ENCODE peak calls at places on chromosomes 6 and 20, in four cellular contexts. U is upper lobe of left lung, H is IMR-90, Q is MM.1S. L is an unnamed sample.

GRCh38 chr6:113596907-113597583 is 260.1 kb upstream of the MARCKS start:
- DNase-seq in U (no peak), H (peak; percentile 63), Q (no peak), L (no peak)

GRCh38 chr20:1656844-1657243 is 735 bp downstream of the SIRPG start:
- DNase-seq in U (no peak), H (no peak), Q (no peak), L (no peak)

GRCh38 chr6:36052092-36052491 is 24.5 kb downstream of the MAPK14 start:
- DNase-seq in U (no peak), H (no peak), Q (no peak), L (no peak)

GRCh38 chr20:30499123-30499522 is 758.3 kb upstream of the DEFB115 start:
- DNase-seq in U (no peak), H (no peak), Q (no peak), L (no peak)

GRCh38 chr20:47917549-47918070 is 132.3 kb upstream of the SULF2 start:
- DNase-seq in U (no peak), H (no peak), Q (no peak), L (no peak)

GRCh38 chr20:59835448-59836395 is 97.7 kb downstream of the SYCP2 start:
- DNase-seq in U (peak; percentile 62), H (peak; percentile 5), Q (no peak), L (no peak)

GRCh38 chr6:132669690-132670291 is 10.8 kb upstream of the TAAR1 start:
- DNase-seq in U (no peak), H (peak; percentile 54), Q (peak; percentile 56), L (no peak)

GRCh38 chr6:45586216-45587171 is 208.8 kb upstream of the SUPT3H start:
- DNase-seq in U (no peak), H (no peak), Q (no peak), L (peak; percentile 86)

GRCh38 chr6:35465646-35466045 is 2.6 kb upstream of the RPL10A start:
- DNase-seq in U (no peak), H (no peak), Q (no peak), L (no peak)

GRCh38 chr6:72245565-72245964 is 359.2 kb downstream of the RIMS1 start:
- DNase-seq in U (no peak), H (peak; percentile 3), Q (no peak), L (no peak)

GRCh38 chr20:11682285-11682684 is 235.4 kb upstream of the BTBD3 start:
- DNase-seq in U (no peak), H (no peak), Q (no peak), L (no peak)

GRCh38 chr6:83062225-83062624 is 3.4 kb downstream of the UBE3D start:
- DNase-seq in U (no peak), H (peak; percentile 67), Q (no peak), L (no peak)

GRCh38 chr6:144215402-144215931 is 65.2 kb downstream of the STX11 start:
- DNase-seq in U (peak; percentile 46), H (no peak), Q (no peak), L (no peak)

GRCh38 chr6:127215931-127216330 is 50.7 kb upstream of the RNF146 start:
- DNase-seq in U (no peak), H (no peak), Q (no peak), L (no peak)

GRCh38 chr20:35665949-35666288 is 1.2 kb upstream of the CPNE1 start:
- DNase-seq in U (no peak), H (no peak), Q (no peak), L (no peak)

GRCh38 chr6:40315055-40315454 is 272.1 kb downstream of the LRFN2 start:
- DNase-seq in U (no peak), H (no peak), Q (no peak), L (no peak)

GRCh38 chr6:5126214-5126613 is 41.1 kb downstream of the PPP1R3G start:
- DNase-seq in U (no peak), H (peak; percentile 60), Q (no peak), L (no peak)

GRCh38 chr6:474454-475185 is 83.1 kb downstream of the IRF4 start:
- DNase-seq in U (no peak), H (no peak), Q (peak; percentile 75), L (peak; percentile 61)

GRCh38 chr6:128655978-128656498 is 135.6 kb upstream of the PTPRK start:
- DNase-seq in U (no peak), H (peak; percentile 93), Q (no peak), L (no peak)

GRCh38 chr20:36632487-36633284 is 13.3 kb downstream of the SLA2 start:
- DNase-seq in U (no peak), H (no peak), Q (no peak), L (no peak)

GRCh38 chr6:7846971-7847818 is 63.4 kb downstream of the TXNDC5 start:
- DNase-seq in U (no peak), H (peak; percentile 74), Q (no peak), L (no peak)

GRCh38 chr6:121664199-121664598 is 228.8 kb downstream of the GJA1 start:
- DNase-seq in U (no peak), H (peak; percentile 77), Q (no peak), L (no peak)

GRCh38 chr6:43904311-43905123 is 134.5 kb downstream of the VEGFA start:
- DNase-seq in U (no peak), H (no peak), Q (no peak), L (no peak)

GRCh38 chr20:21719592-21720214 is 14.2 kb downstream of the PAX1 start:
- DNase-seq in U (no peak), H (peak; percentile 47), Q (peak; percentile 79), L (peak; percentile 5)

GRCh38 chr20:56909918-56910714 is 281.0 kb downstream of the TFAP2C start:
- DNase-seq in U (no peak), H (no peak), Q (no peak), L (no peak)

GRCh38 chr6:6007311-6008113 is 787 bp upstream of the NRN1 start:
- DNase-seq in U (no peak), H (no peak), Q (peak; percentile 83), L (no peak)

GRCh38 chr6:167747152-167747427 is 79.6 kb upstream of the AFDN start:
- DNase-seq in U (no peak), H (no peak), Q (no peak), L (no peak)

GRCh38 chr6:39707962-39708683 is 17.1 kb downstream of the KIF6 start:
- DNase-seq in U (no peak), H (no peak), Q (no peak), L (no peak)

GRCh38 chr6:109790131-109790530 is 99.0 kb downstream of the FIG4 start:
- DNase-seq in U (no peak), H (peak; percentile 79), Q (no peak), L (no peak)

GRCh38 chr6:134589512-134589911 is 271.6 kb upstream of the SGK1 start:
- DNase-seq in U (no peak), H (peak; percentile 100), Q (no peak), L (no peak)

GRCh38 chr20:8057871-8058270 is 38.3 kb upstream of the TMX4 start:
- DNase-seq in U (no peak), H (no peak), Q (no peak), L (no peak)

GRCh38 chr6:5501837-5502236 is 240.5 kb downstream of the FARS2 start:
- DNase-seq in U (no peak), H (no peak), Q (no peak), L (no peak)

DNA sequence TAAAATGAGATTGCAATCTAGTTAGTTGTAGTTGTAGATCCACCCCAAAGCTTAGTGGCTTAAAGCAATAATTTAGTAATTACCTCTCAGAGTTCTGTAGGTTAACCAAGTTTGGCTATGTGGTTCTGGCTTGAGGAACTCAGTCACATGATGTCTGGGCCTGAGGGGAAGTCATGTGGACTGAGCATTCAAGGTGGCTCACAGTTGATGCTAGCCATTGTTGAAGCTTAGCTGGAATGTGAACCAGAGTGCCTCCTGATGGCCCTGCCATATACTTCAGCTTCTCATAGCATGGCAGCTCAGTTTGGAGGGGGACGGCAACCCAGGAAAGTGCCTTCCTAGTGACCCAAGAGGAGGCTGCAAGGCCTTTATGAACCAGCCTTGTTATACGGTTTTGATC is 263.2 kb upstream of the RNF217 start:
- DNase-seq in U (no peak), H (no peak), Q (no peak), L (no peak)
- H3K4me3 ChIP-seq in U (no peak overlapping the region), H (no peak overlapping the region), Q (no peak overlapping the region), L (no peak overlapping the region)

DNA sequence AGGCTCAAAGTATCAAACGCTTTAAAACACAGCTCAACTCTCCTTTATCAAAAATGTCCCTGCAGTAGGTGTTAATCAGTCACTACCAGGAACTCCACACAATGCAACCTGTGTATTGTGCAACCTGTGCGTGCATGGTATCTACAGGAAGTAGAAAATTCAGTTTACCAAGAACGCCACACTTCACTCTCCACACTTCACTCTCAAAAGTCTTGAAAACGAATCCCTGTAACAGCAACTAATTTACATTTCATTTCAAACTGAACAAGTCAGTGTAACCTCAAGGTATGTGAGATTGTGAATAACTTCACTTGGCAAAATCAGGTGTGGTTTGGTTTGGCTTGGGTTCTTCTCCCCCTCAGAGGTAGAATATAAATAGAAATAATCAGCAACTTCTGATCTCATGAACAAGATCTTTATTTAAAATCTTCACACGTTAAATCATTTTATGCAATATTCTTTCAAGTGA is 1.6 kb downstream of the RALGAPA2 start:
- DNase-seq in U (peak; percentile 90), H (no peak), Q (no peak), L (no peak)
- H3K27ac ChIP-seq in U (peak overlapping the region; percentile 93), H (no peak overlapping the region), Q (no peak overlapping the region), L (peak overlapping the region; percentile 91)

GRCh38 chr6:70502484-70502883 is 64.2 kb upstream of the SDHAF4 start:
- DNase-seq in U (no peak), H (no peak), Q (no peak), L (no peak)
- H3K9me3 ChIP-seq in U (peaks cover 5% of the 10 kb centered on the region), H (peaks cover 2% of the 10 kb centered on the region), Q (no peaks in the 10 kb centered on the region), L (no peaks in the 10 kb centered on the region)

DNA sequence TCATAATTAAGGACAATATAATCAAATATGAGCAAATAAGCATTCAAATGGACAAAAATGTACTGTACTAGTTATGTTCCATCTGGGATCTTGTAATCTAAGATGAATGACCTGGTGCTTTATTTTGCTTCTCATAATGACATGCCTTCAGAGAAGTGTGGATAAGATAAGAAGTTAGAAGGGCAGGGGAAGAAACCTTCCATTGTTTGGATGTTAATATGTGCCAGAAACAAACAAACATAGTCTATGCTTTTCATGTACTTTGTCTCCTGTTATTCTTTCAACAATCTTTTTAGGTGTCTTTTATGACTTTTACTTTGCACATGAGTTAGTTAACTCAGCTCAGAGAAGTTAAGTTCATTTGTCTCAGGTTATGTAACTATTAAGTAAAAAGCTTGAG is 511.5 kb upstream of the SOX4 start:
- DNase-seq in U (no peak), H (no peak), Q (no peak), L (no peak)
- H3K4me3 ChIP-seq in U (no peak overlapping the region), H (no peak overlapping the region), Q (no peak overlapping the region), L (no peak overlapping the region)

GRCh38 chr20:63422653-63423052 is 49.8 kb downstream of the KCNQ2 start:
- DNase-seq in U (no peak), H (no peak), Q (no peak), L (no peak)

GRCh38 chr20:63425846-63426485 is 46.5 kb downstream of the KCNQ2 start:
- DNase-seq in U (no peak), H (no peak), Q (no peak), L (no peak)

GRCh38 chr20:63424613-63425012 is 47.8 kb downstream of the KCNQ2 start:
- DNase-seq in U (no peak), H (no peak), Q (no peak), L (no peak)

GRCh38 chr20:63421913-63422312 is 50.5 kb downstream of the KCNQ2 start:
- DNase-seq in U (no peak), H (no peak), Q (no peak), L (no peak)

DNA sequence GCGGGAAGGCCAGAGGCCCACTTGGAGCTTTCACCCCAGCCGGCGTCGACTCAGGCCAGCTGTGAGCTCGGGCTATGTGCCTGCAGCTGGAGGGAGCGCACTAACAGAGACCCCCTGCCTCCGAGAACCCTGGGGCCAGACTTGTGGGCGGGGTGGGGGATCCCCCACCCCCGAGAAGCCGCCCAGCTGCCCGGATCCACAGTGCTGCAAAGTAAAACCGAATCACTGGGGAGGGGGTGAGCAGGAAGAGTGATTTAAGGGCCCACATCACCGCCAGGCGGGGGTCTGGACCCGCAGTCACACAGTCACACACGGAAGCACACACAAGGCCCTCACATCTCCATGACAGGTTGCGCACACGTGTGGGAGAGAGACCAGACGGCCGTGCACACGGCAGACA is 48.7 kb downstream of the KCNQ2 start:
- DNase-seq in U (no peak), H (no peak), Q (no peak), L (no peak)
- H3K27ac ChIP-seq in U (no peak overlapping the region), H (no peak overlapping the region), Q (no peak overlapping the region), L (no peak overlapping the region)

L was measured in naive thymus-derived CD4-positive, alpha-beta T cell.